ENCODE peak calls at places on chromosomes 4 and X, in four cellular contexts. H is H1, B is K562, U is endothelial cell of umbilical vein. N is an unnamed sample.

GRCh38 chr4:97185233-97185632 is 958.0 kb downstream of the STPG2 start:
- DNase-seq in H (no peak), B (no peak), U (no peak), N (no peak)

GRCh38 chr4:183241322-183241640 is 78.8 kb downstream of the CLDN22 start:
- DNase-seq in H (no peak), B (peak; percentile 75), U (peak; percentile 66), N (no peak)

GRCh38 chr4:186623546-186623945 is 68.2 kb upstream of the MTNR1A start:
- DNase-seq in H (no peak), B (no peak), U (no peak), N (no peak)

GRCh38 chrX:41332005-41332404 is 2.0 kb upstream of the DDX3X start:
- DNase-seq in H (no peak), B (peak; percentile 23), U (no peak), N (no peak)

GRCh38 chr4:48898733-48899431 is 7.7 kb downstream of the OCIAD2 start:
- DNase-seq in H (no peak), B (peak; percentile 70), U (peak; percentile 78), N (peak; percentile 80)

GRCh38 chr4:54879576-54879975 is 221.8 kb downstream of the KIT start:
- DNase-seq in H (no peak), B (no peak), U (no peak), N (no peak)

GRCh38 chr4:54897590-54897989 is 227.8 kb downstream of the KDR start:
- DNase-seq in H (no peak), B (no peak), U (peak; percentile 37), N (no peak)

GRCh38 chrX:77442728-77443127 is 4.5 kb upstream of the FGF16 start:
- DNase-seq in H (no peak), B (no peak), U (peak; percentile 96), N (no peak)

GRCh38 chr4:120049732-120050494 is 16.7 kb downstream of the MAD2L1 start:
- DNase-seq in H (peak; percentile 92), B (peak; percentile 81), U (peak; percentile 76), N (peak; percentile 78)

GRCh38 chrX:154333837-154334271 is 38.3 kb downstream of the TKTL1 start:
- DNase-seq in H (no peak), B (no peak), U (peak; percentile 48), N (peak; percentile 34)

GRCh38 chrX:42276982-42277690 is 353.8 kb upstream of the CASK start:
- DNase-seq in H (no peak), B (no peak), U (no peak), N (no peak)

GRCh38 chr4:6282247-6282646 is 12.6 kb downstream of the WFS1 start:
- DNase-seq in H (no peak), B (no peak), U (no peak), N (peak; percentile 35)

GRCh38 chr4:87492617-87493016 is 36.6 kb downstream of the SPARCL1 start:
- DNase-seq in H (no peak), B (no peak), U (peak; percentile 25), N (no peak)

GRCh38 chr4:75658881-75659280 is 14.3 kb downstream of the G3BP2 start:
- DNase-seq in H (no peak), B (no peak), U (peak; percentile 30), N (no peak)

GRCh38 chr4:165048170-165048569 is 5.5 kb upstream of the TRIM75 start:
- DNase-seq in H (no peak), B (no peak), U (no peak), N (no peak)

GRCh38 chrX:97389761-97390192 is 506.1 kb downstream of the RPA4 start:
- DNase-seq in H (no peak), B (no peak), U (peak; percentile 73), N (peak; percentile 13)

DNA sequence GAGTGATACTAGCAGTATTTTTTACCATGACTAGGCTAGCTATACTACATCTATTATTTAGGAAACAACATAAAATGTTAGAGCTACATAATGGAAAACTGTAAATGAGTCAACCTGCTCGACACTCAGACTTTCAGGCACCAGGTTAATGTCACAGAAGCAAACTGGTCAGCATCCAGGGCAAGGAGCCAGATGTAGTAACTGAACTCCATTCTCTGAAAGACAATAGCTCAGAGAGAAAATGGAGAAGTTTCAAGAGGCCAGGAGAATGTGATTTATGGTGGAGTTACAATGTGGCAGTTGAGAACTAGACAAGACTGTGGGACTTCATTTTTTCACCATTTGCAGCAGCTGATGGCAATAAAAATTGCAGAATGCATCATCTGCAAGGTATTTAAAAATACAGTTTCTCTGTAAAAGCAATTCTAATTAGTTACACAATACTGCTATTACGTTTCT is 342.7 kb upstream of the PABPC4L start:
- DNase-seq in H (no peak), B (no peak), U (peak; percentile 96), N (no peak)
- TF ChIP-seq MAX in H (no peak), B (no peak), U (no peak), N (no peak)

DNA sequence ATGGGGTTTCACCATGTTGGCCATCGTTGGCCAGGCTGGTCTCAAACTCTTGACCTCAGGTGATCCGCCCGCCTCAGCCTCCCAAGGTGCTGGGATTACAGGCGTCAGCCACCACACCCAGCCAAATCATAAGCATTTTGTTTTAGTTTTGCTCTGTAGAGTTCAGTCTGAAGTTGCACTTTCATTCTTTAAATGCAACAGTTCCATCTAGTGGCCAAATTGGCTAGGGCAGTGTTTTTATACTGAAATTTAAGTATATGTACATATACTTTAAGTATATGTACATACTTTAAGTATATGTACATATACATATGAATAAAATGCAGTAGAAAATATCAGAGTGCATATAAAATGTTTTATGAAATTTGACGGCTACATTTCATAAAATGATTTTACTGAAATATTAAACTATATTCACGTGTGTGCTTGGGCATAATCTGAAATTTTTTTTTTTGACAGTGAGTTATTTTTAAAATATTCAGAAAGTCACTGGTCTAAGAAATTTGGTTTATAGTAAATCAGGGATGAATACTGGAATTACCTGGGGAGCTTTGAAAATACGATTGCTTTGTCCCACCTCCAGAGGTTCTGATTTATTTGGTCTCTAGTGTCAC is 145.5 kb downstream of the NWD2 start:
- DNase-seq in H (no peak), B (peak; percentile 59), U (peak; percentile 61), N (peak; percentile 78)
- TF ChIP-seq MAX in H (no peak), B (no peak), U (no peak), N (no peak)

GRCh38 chr4:5033266-5033945 is 14.1 kb upstream of the CYTL1 start:
- DNase-seq in H (no peak), B (no peak), U (peak; percentile 88), N (peak; percentile 81)
- TF ChIP-seq MAX in H (no peak), B (no peak), U (no peak), N (no peak)

DNA sequence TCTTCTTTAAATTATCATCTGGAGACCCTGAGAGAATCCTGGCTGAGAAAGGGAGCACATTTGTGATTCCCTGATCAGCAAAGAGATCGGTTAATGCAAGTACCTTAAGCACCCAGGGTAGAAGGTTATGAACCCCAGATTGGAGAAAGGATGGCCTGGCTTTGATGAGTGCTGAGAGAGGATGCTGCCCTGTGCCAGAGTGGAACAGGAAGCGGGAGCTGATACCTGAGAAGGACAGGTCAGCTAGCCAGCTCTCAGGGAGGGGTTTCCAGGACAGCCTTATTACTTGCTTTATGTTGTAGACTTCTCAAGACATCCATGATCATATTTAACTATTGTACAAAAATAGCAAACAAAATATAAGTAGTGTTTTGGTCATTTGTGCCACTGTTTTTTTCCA is 141.9 kb downstream of the GATB start:
- DNase-seq in H (no peak), B (no peak), U (no peak), N (no peak)
- TF ChIP-seq MAX in H (no peak), B (no peak), U (no peak), N (no peak)

DNA sequence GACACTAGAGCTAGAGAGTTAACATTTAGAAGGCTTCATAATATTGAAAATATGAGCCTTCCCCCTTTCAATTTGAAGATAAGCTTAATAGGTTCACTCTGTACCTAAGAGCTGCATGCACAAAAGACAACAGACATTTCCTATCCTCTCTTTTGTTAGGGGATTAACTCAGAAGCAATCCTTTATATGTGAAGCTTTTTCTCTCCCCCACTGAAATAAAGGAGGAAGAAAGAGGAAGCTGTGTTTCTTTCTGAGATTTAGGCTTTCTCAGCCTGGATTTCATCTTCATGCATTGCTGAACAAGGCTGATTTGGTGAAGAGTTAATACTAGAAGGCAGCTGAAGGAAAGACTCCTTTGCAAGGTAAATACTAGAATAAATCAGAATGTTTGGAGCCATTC is 21.0 kb upstream of the CABS1 start:
- DNase-seq in H (no peak), B (no peak), U (no peak), N (no peak)
- TF ChIP-seq MAX in H (no peak), B (no peak), U (no peak), N (no peak)

DNA sequence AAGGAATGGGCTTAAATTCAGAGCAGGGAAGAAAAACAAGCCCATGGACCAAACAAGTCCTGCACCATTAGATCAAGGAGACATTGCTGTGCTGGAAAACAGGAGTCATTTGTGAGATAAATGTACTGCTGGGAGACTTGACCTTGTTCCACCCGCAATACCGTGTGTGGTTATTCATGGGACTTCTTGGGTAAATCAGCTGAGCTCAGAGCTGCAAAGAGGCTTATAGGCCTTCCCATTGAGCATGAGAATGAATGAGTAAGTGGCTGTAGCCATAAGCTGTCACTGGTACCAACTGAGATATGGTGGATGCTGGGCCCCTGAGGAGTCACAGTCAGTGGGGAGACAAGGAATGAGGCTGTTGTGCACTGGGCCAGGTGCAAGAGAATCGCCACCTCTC is 2.3 kb upstream of the CYTL1 start:
- DNase-seq in H (no peak), B (no peak), U (no peak), N (peak; percentile 80)
- TF ChIP-seq MAX in H (no peak), B (no peak), U (no peak), N (no peak)

GRCh38 chr4:24799196-24799543 is 3.8 kb downstream of the SOD3 start:
- DNase-seq in H (no peak), B (no peak), U (no peak), N (no peak)

GRCh38 chr4:24801136-24801855 is 5.9 kb downstream of the SOD3 start:
- DNase-seq in H (peak; percentile 43), B (no peak), U (no peak), N (no peak)

GRCh38 chr4:24798036-24798610 is 2.8 kb downstream of the SOD3 start:
- DNase-seq in H (peak; percentile 33), B (no peak), U (no peak), N (no peak)

GRCh38 chr4:24800273-24800880 is 5.0 kb downstream of the SOD3 start:
- DNase-seq in H (peak; percentile 59), B (no peak), U (no peak), N (peak; percentile 45)

GRCh38 chr4:24799544-24800272 is 4.3 kb downstream of the SOD3 start:
- DNase-seq in H (peak; percentile 58), B (no peak), U (no peak), N (no peak)
- TF ChIP-seq MAX in H (peak; percentile 86), B (no peak), U (no peak), N (no peak)